ENCODE peak calls at places on chromosomes 1 and 21, in five cellular contexts. One of them, this sample, is unnamed.

GRCh38 chr1:2468041-2468472 is 8.0 kb upstream of the PLCH2 start:
- DNase-seq in neural progenitor cell: peak; percentile 90
- DNase-seq in heart left ventricle: no peak
- DNase-seq in stomach: no peak
- DNase-seq in AG04449: no peak
- DNase-seq in this sample: no peak

GRCh38 chr1:241808265-241808664 is 39.7 kb upstream of the EXO1 start:
- DNase-seq in neural progenitor cell: no peak
- DNase-seq in heart left ventricle: no peak
- DNase-seq in AG04449: no peak
- DNase-seq in stomach: no peak
- DNase-seq in this sample: no peak

GRCh38 chr1:119674835-119675289 is 26.8 kb upstream of the ZNF697 start:
- DNase-seq in AG04449: no peak
- DNase-seq in stomach: peak; percentile 77
- DNase-seq in heart left ventricle: peak; percentile 47
- DNase-seq in neural progenitor cell: no peak
- DNase-seq in this sample: no peak

GRCh38 chr21:29080454-29080930 is 7.0 kb upstream of the CCT8 start:
- DNase-seq in AG04449: no peak
- DNase-seq in stomach: no peak
- DNase-seq in neural progenitor cell: no peak
- DNase-seq in heart left ventricle: no peak
- DNase-seq in this sample: no peak

GRCh38 chr1:5415621-5416020 is 576.6 kb downstream of the NPHP4 start:
- DNase-seq in neural progenitor cell: peak; percentile 52
- DNase-seq in stomach: no peak
- DNase-seq in heart left ventricle: no peak
- DNase-seq in AG04449: no peak
- DNase-seq in this sample: no peak

GRCh38 chr1:26434161-26434752 is 2.1 kb downstream of the DHDDS start:
- DNase-seq in neural progenitor cell: no peak
- DNase-seq in heart left ventricle: no peak
- DNase-seq in stomach: no peak
- DNase-seq in AG04449: no peak
- DNase-seq in this sample: no peak

GRCh38 chr1:52963101-52963500 is 36.0 kb downstream of the SCP2 start:
- DNase-seq in neural progenitor cell: no peak
- DNase-seq in heart left ventricle: no peak
- DNase-seq in stomach: no peak
- DNase-seq in AG04449: no peak
- DNase-seq in this sample: no peak

GRCh38 chr1:243525085-243525487 is 269.2 kb downstream of the SDCCAG8 start:
- DNase-seq in heart left ventricle: no peak
- DNase-seq in stomach: no peak
- DNase-seq in neural progenitor cell: no peak
- DNase-seq in AG04449: no peak
- DNase-seq in this sample: peak; percentile 22

GRCh38 chr1:8412183-8412831 is 94.4 kb downstream of the SLC45A1 start:
- DNase-seq in heart left ventricle: peak; percentile 50
- DNase-seq in AG04449: peak; percentile 67
- DNase-seq in neural progenitor cell: no peak
- DNase-seq in stomach: no peak
- DNase-seq in this sample: peak; percentile 51

GRCh38 chr1:119323216-119323982 is 45.2 kb upstream of the HAO2 start:
- DNase-seq in stomach: no peak
- DNase-seq in AG04449: no peak
- DNase-seq in heart left ventricle: no peak
- DNase-seq in neural progenitor cell: no peak
- DNase-seq in this sample: no peak

GRCh38 chr1:10173582-10173981 is 36.8 kb upstream of the KIF1B start:
- DNase-seq in neural progenitor cell: no peak
- DNase-seq in heart left ventricle: no peak
- DNase-seq in stomach: no peak
- DNase-seq in AG04449: no peak
- DNase-seq in this sample: no peak
- TF ChIP-seq CTCF in neural progenitor cell: no peak
- TF ChIP-seq CTCF in heart left ventricle: no peak
- TF ChIP-seq CTCF in stomach: no peak
- TF ChIP-seq CTCF in AG04449: no peak
- TF ChIP-seq CTCF in this sample: no peak

GRCh38 chr1:109622103-109622892 is 2.7 kb downstream of the AMPD2 start:
- DNase-seq in stomach: no peak
- DNase-seq in neural progenitor cell: no peak
- DNase-seq in heart left ventricle: no peak
- DNase-seq in AG04449: no peak
- DNase-seq in this sample: no peak
- H3K4me3 ChIP-seq in stomach: no peak overlapping the region
- H3K4me3 ChIP-seq in neural progenitor cell: no peak overlapping the region
- H3K4me3 ChIP-seq in heart left ventricle: no peak overlapping the region
- H3K4me3 ChIP-seq in AG04449: peak overlapping the region; percentile 90
- H3K4me3 ChIP-seq in this sample: peak overlapping the region; percentile 91

GRCh38 chr1:41323243-41323642 is 38.0 kb upstream of the FOXO6 start:
- DNase-seq in stomach: no peak
- DNase-seq in heart left ventricle: no peak
- DNase-seq in AG04449: no peak
- DNase-seq in neural progenitor cell: no peak
- DNase-seq in this sample: no peak

GRCh38 chr1:41321277-41321676 is 40.0 kb upstream of the FOXO6 start:
- DNase-seq in heart left ventricle: no peak
- DNase-seq in AG04449: no peak
- DNase-seq in neural progenitor cell: no peak
- DNase-seq in stomach: no peak
- DNase-seq in this sample: no peak

GRCh38 chr1:41322101-41322661 is 39.1 kb upstream of the FOXO6 start:
- DNase-seq in neural progenitor cell: no peak
- DNase-seq in heart left ventricle: no peak
- DNase-seq in AG04449: no peak
- DNase-seq in stomach: no peak
- DNase-seq in this sample: no peak

GRCh38 chr1:41320860-41321259 is 40.4 kb upstream of the FOXO6 start:
- DNase-seq in stomach: no peak
- DNase-seq in neural progenitor cell: no peak
- DNase-seq in AG04449: no peak
- DNase-seq in heart left ventricle: no peak
- DNase-seq in this sample: no peak

DNA sequence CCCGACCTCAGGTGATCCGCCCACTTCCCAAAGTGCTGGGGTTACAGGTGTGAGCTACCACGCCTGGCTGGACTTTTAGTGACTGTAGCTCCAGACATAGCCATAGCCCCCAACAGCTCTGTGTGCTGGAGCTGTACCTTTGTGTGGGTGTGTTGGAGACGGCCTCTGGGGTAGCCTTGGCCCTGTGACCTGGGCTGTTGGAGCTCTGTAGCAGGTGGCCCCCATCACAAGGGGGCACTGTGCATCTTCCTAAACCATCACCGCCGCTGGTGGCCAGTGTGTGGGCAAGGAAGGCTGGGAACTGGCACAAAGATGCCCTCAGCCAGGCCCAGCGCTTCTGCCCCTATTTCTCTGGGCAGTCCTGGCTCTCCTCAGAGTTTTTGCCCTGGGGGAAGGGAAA is 38.4 kb upstream of the FOXO6 start:
- DNase-seq in stomach: peak; percentile 71
- DNase-seq in neural progenitor cell: peak; percentile 80
- DNase-seq in AG04449: no peak
- DNase-seq in heart left ventricle: peak; percentile 67
- DNase-seq in this sample: no peak
- TF ChIP-seq CTCF in stomach: peak; percentile 43
- TF ChIP-seq CTCF in neural progenitor cell: peak; percentile 76
- TF ChIP-seq CTCF in AG04449: peak; percentile 56
- TF ChIP-seq CTCF in heart left ventricle: peak; percentile 53
- TF ChIP-seq CTCF in this sample: peak; percentile 68

GRCh38 chr1:240693844-240694243 is 81.9 kb upstream of the GREM2 start:
- DNase-seq in stomach: no peak
- DNase-seq in AG04449: no peak
- DNase-seq in heart left ventricle: no peak
- DNase-seq in neural progenitor cell: no peak
- DNase-seq in this sample: no peak
- H3K4me3 ChIP-seq in stomach: no peak overlapping the region
- H3K4me3 ChIP-seq in AG04449: no peak overlapping the region
- H3K4me3 ChIP-seq in heart left ventricle: no peak overlapping the region
- H3K4me3 ChIP-seq in neural progenitor cell: no peak overlapping the region
- H3K4me3 ChIP-seq in this sample: no peak overlapping the region

GRCh38 chr1:114094675-114095074 is 59.0 kb downstream of the SYT6 start:
- DNase-seq in neural progenitor cell: no peak
- DNase-seq in AG04449: no peak
- DNase-seq in stomach: no peak
- DNase-seq in heart left ventricle: no peak
- DNase-seq in this sample: no peak

GRCh38 chr1:114092118-114092517 is 61.6 kb downstream of the SYT6 start:
- DNase-seq in stomach: no peak
- DNase-seq in AG04449: no peak
- DNase-seq in neural progenitor cell: no peak
- DNase-seq in heart left ventricle: no peak
- DNase-seq in this sample: no peak

GRCh38 chr1:114094303-114094663 is 59.4 kb downstream of the SYT6 start:
- DNase-seq in AG04449: no peak
- DNase-seq in stomach: no peak
- DNase-seq in heart left ventricle: no peak
- DNase-seq in neural progenitor cell: no peak
- DNase-seq in this sample: no peak

GRCh38 chr1:114091711-114092110 is 62.0 kb downstream of the SYT6 start:
- DNase-seq in AG04449: no peak
- DNase-seq in heart left ventricle: no peak
- DNase-seq in neural progenitor cell: no peak
- DNase-seq in stomach: no peak
- DNase-seq in this sample: no peak

GRCh38 chr1:114093624-114094302 is 59.9 kb downstream of the SYT6 start:
- DNase-seq in stomach: no peak
- DNase-seq in AG04449: no peak
- DNase-seq in neural progenitor cell: peak; percentile 49
- DNase-seq in heart left ventricle: no peak
- DNase-seq in this sample: peak; percentile 9
- TF ChIP-seq CTCF in stomach: no peak
- TF ChIP-seq CTCF in AG04449: no peak
- TF ChIP-seq CTCF in neural progenitor cell: no peak
- TF ChIP-seq CTCF in heart left ventricle: no peak
- TF ChIP-seq CTCF in this sample: peak; percentile 37

GRCh38 chr1:47443530-47444316 is 5.9 kb downstream of the FOXD2 start:
- DNase-seq in heart left ventricle: no peak
- DNase-seq in stomach: no peak
- DNase-seq in AG04449: no peak
- DNase-seq in neural progenitor cell: peak; percentile 83
- DNase-seq in this sample: no peak
- H3K4me3 ChIP-seq in heart left ventricle: no peak overlapping the region
- H3K4me3 ChIP-seq in stomach: no peak overlapping the region
- H3K4me3 ChIP-seq in AG04449: no peak overlapping the region
- H3K4me3 ChIP-seq in neural progenitor cell: peak overlapping the region; percentile 32
- H3K4me3 ChIP-seq in this sample: no peak overlapping the region

GRCh38 chr1:59433440-59433813 is 136.5 kb downstream of the FGGY start:
- DNase-seq in stomach: no peak
- DNase-seq in neural progenitor cell: no peak
- DNase-seq in AG04449: no peak
- DNase-seq in heart left ventricle: no peak
- DNase-seq in this sample: no peak

GRCh38 chr1:59434336-59434735 is 137.4 kb downstream of the FGGY start:
- DNase-seq in neural progenitor cell: no peak
- DNase-seq in stomach: no peak
- DNase-seq in AG04449: no peak
- DNase-seq in heart left ventricle: no peak
- DNase-seq in this sample: no peak

GRCh38 chr1:59432531-59433439 is 135.9 kb downstream of the FGGY start:
- DNase-seq in stomach: no peak
- DNase-seq in AG04449: no peak
- DNase-seq in heart left ventricle: no peak
- DNase-seq in neural progenitor cell: no peak
- DNase-seq in this sample: peak; percentile 90

GRCh38 chr1:59429651-59430050 is 132.8 kb downstream of the FGGY start:
- DNase-seq in stomach: no peak
- DNase-seq in heart left ventricle: no peak
- DNase-seq in AG04449: no peak
- DNase-seq in neural progenitor cell: no peak
- DNase-seq in this sample: no peak

GRCh38 chr1:59431566-59432294 is 134.8 kb downstream of the FGGY start:
- DNase-seq in stomach: no peak
- DNase-seq in neural progenitor cell: no peak
- DNase-seq in AG04449: no peak
- DNase-seq in heart left ventricle: no peak
- DNase-seq in this sample: no peak
- TF ChIP-seq CTCF in stomach: no peak
- TF ChIP-seq CTCF in neural progenitor cell: no peak
- TF ChIP-seq CTCF in AG04449: no peak
- TF ChIP-seq CTCF in heart left ventricle: no peak
- TF ChIP-seq CTCF in this sample: no peak

DNA sequence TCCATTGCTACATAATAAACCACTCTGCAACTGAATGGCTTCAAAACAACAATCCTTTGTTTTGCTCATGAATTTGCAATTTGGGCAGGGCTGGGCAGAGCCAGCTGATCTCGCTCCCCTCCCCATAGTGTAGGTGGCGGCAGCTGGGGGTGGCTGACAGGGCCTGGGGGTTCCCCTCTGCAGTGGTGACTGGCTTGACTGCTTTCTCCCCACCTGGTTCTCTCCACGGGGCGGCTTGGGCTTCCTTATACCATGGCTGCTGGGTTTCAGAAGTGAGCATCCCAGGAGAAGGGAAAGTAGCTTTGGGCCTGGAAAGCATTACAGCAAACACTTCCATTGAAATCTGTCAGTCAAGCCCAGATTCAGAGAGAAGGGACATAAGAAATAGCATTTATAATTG is 129.7 kb upstream of the ZBTB40 start:
- DNase-seq in heart left ventricle: no peak
- DNase-seq in stomach: no peak
- DNase-seq in AG04449: no peak
- DNase-seq in neural progenitor cell: no peak
- DNase-seq in this sample: no peak
- H3K4me3 ChIP-seq in heart left ventricle: no peak overlapping the region
- H3K4me3 ChIP-seq in stomach: no peak overlapping the region
- H3K4me3 ChIP-seq in AG04449: no peak overlapping the region
- H3K4me3 ChIP-seq in neural progenitor cell: no peak overlapping the region
- H3K4me3 ChIP-seq in this sample: no peak overlapping the region

DNA sequence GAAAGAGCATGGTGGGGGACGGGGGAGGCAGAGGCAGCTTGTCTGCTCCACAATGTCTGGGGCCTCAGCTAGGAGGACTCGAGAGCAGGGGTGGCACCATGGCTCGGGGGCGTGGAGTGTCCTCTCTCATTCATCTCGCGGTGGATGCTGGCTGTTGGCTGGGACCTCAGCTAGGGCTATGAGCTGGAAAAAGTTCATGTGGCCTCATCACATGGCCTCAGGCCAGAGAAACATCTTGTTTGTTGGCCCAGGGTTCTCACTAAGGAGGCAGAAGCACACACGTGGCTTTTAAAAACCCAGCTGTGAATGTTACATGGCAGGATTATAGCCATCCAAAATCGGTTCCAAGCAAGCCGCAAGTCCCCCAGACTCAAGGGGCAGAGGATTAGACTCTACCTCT is 6.2 kb upstream of the CENPS start:
- DNase-seq in neural progenitor cell: no peak
- DNase-seq in stomach: no peak
- DNase-seq in AG04449: no peak
- DNase-seq in heart left ventricle: peak; percentile 44
- DNase-seq in this sample: no peak
- TF ChIP-seq CTCF in neural progenitor cell: no peak
- TF ChIP-seq CTCF in stomach: no peak
- TF ChIP-seq CTCF in AG04449: no peak
- TF ChIP-seq CTCF in heart left ventricle: no peak
- TF ChIP-seq CTCF in this sample: no peak

GRCh38 chr1:155078496-155079209 is at the start of gene EFNA3:
- DNase-seq in stomach: peak; percentile 75
- DNase-seq in neural progenitor cell: peak; percentile 88
- DNase-seq in heart left ventricle: peak; percentile 77
- DNase-seq in AG04449: no peak
- DNase-seq in this sample: no peak
- H3K4me3 ChIP-seq in stomach: peak within 1 kb of the TSS; percentile 42
- H3K4me3 ChIP-seq in neural progenitor cell: peak within 1 kb of the TSS; percentile 80
- H3K4me3 ChIP-seq in heart left ventricle: peak within 1 kb of the TSS; percentile 49
- H3K4me3 ChIP-seq in AG04449: peak within 1 kb of the TSS; percentile 51
- H3K4me3 ChIP-seq in this sample: peak within 1 kb of the TSS; percentile 40